ENCODE peak calls at places on chromosome 3, in ten cellular contexts. One of them, this sample, is unnamed.

GRCh38 chr3:162512488-162512887 is 1015.9 kb downstream of the OTOL1 start:
- DNase-seq in lung: no peak
- DNase-seq in cardiac muscle cell: peak; percentile 61
- DNase-seq in endothelial cell: no peak
- DNase-seq in hepatocyte: no peak
- DNase-seq in GM23338: no peak
- DNase-seq in lower leg skin: no peak
- DNase-seq in glutamatergic neuron: no peak
- DNase-seq in choroid plexus epithelial cell: no peak
- DNase-seq in bronchial epithelial cell: no peak
- DNase-seq in this sample: no peak

GRCh38 chr3:184651945-184652344 is 59.9 kb downstream of the MAGEF1 start:
- DNase-seq in choroid plexus epithelial cell: no peak
- DNase-seq in lung: no peak
- DNase-seq in glutamatergic neuron: no peak
- DNase-seq in GM23338: no peak
- DNase-seq in cardiac muscle cell: no peak
- DNase-seq in lower leg skin: no peak
- DNase-seq in hepatocyte: no peak
- DNase-seq in endothelial cell: no peak
- DNase-seq in bronchial epithelial cell: peak; percentile 97
- DNase-seq in this sample: no peak

GRCh38 chr3:175274056-175274455 is 414.9 kb downstream of the NAALADL2 start:
- DNase-seq in choroid plexus epithelial cell: no peak
- DNase-seq in bronchial epithelial cell: peak; percentile 77
- DNase-seq in GM23338: no peak
- DNase-seq in hepatocyte: no peak
- DNase-seq in endothelial cell: no peak
- DNase-seq in lower leg skin: no peak
- DNase-seq in glutamatergic neuron: peak; percentile 70
- DNase-seq in cardiac muscle cell: no peak
- DNase-seq in lung: no peak
- DNase-seq in this sample: no peak

GRCh38 chr3:41681479-41681878 is 280.4 kb downstream of the ULK4 start:
- DNase-seq in glutamatergic neuron: no peak
- DNase-seq in hepatocyte: peak; percentile 23
- DNase-seq in bronchial epithelial cell: peak; percentile 82
- DNase-seq in GM23338: peak; percentile 79
- DNase-seq in lung: peak; percentile 38
- DNase-seq in choroid plexus epithelial cell: peak; percentile 99
- DNase-seq in cardiac muscle cell: peak; percentile 34
- DNase-seq in lower leg skin: no peak
- DNase-seq in endothelial cell: no peak
- DNase-seq in this sample: no peak

GRCh38 chr3:47022540-47023161 is 43.2 kb downstream of the NBEAL2 start:
- DNase-seq in lower leg skin: no peak
- DNase-seq in cardiac muscle cell: peak; percentile 37
- DNase-seq in GM23338: no peak
- DNase-seq in hepatocyte: peak; percentile 55
- DNase-seq in choroid plexus epithelial cell: peak; percentile 47
- DNase-seq in bronchial epithelial cell: no peak
- DNase-seq in glutamatergic neuron: no peak
- DNase-seq in lung: no peak
- DNase-seq in endothelial cell: no peak
- DNase-seq in this sample: no peak

GRCh38 chr3:58607816-58608215 is 30.6 kb upstream of the FAM107A start:
- DNase-seq in endothelial cell: no peak
- DNase-seq in bronchial epithelial cell: no peak
- DNase-seq in lung: no peak
- DNase-seq in lower leg skin: no peak
- DNase-seq in GM23338: no peak
- DNase-seq in choroid plexus epithelial cell: no peak
- DNase-seq in cardiac muscle cell: no peak
- DNase-seq in hepatocyte: no peak
- DNase-seq in glutamatergic neuron: no peak
- DNase-seq in this sample: no peak

GRCh38 chr3:21734746-21735145 is 16.3 kb downstream of the ZNF385D start:
- DNase-seq in choroid plexus epithelial cell: no peak
- DNase-seq in endothelial cell: no peak
- DNase-seq in lower leg skin: no peak
- DNase-seq in GM23338: no peak
- DNase-seq in bronchial epithelial cell: peak; percentile 22
- DNase-seq in cardiac muscle cell: no peak
- DNase-seq in glutamatergic neuron: no peak
- DNase-seq in hepatocyte: no peak
- DNase-seq in lung: no peak
- DNase-seq in this sample: no peak

GRCh38 chr3:74592359-74592758 is 22.1 kb downstream of the CNTN3 start:
- DNase-seq in lung: no peak
- DNase-seq in glutamatergic neuron: no peak
- DNase-seq in lower leg skin: no peak
- DNase-seq in choroid plexus epithelial cell: peak; percentile 36
- DNase-seq in cardiac muscle cell: no peak
- DNase-seq in bronchial epithelial cell: no peak
- DNase-seq in GM23338: no peak
- DNase-seq in hepatocyte: no peak
- DNase-seq in endothelial cell: no peak
- DNase-seq in this sample: no peak

GRCh38 chr3:133455281-133455680 is 55.4 kb downstream of the BFSP2 start:
- DNase-seq in hepatocyte: no peak
- DNase-seq in cardiac muscle cell: no peak
- DNase-seq in GM23338: no peak
- DNase-seq in glutamatergic neuron: no peak
- DNase-seq in lung: no peak
- DNase-seq in choroid plexus epithelial cell: no peak
- DNase-seq in bronchial epithelial cell: no peak
- DNase-seq in endothelial cell: no peak
- DNase-seq in lower leg skin: no peak
- DNase-seq in this sample: no peak

GRCh38 chr3:172305552-172305951 is 142.7 kb downstream of the GHSR start:
- DNase-seq in cardiac muscle cell: no peak
- DNase-seq in choroid plexus epithelial cell: peak; percentile 87
- DNase-seq in bronchial epithelial cell: peak; percentile 94
- DNase-seq in hepatocyte: peak; percentile 74
- DNase-seq in lower leg skin: no peak
- DNase-seq in lung: no peak
- DNase-seq in GM23338: no peak
- DNase-seq in endothelial cell: no peak
- DNase-seq in glutamatergic neuron: no peak
- DNase-seq in this sample: no peak

GRCh38 chr3:195757827-195758226 is 37.0 kb downstream of the MUC20 start:
- DNase-seq in lung: no peak
- DNase-seq in GM23338: no peak
- DNase-seq in endothelial cell: no peak
- DNase-seq in bronchial epithelial cell: no peak
- DNase-seq in cardiac muscle cell: no peak
- DNase-seq in lower leg skin: no peak
- DNase-seq in choroid plexus epithelial cell: no peak
- DNase-seq in hepatocyte: no peak
- DNase-seq in glutamatergic neuron: no peak
- DNase-seq in this sample: no peak

GRCh38 chr3:33047842-33048834 is 48.8 kb downstream of the GLB1 start:
- DNase-seq in lung: no peak
- DNase-seq in hepatocyte: no peak
- DNase-seq in GM23338: no peak
- DNase-seq in cardiac muscle cell: no peak
- DNase-seq in endothelial cell: no peak
- DNase-seq in glutamatergic neuron: no peak
- DNase-seq in bronchial epithelial cell: peak; percentile 56
- DNase-seq in lower leg skin: no peak
- DNase-seq in choroid plexus epithelial cell: no peak
- DNase-seq in this sample: no peak

GRCh38 chr3:49539659-49540560 is 14.4 kb upstream of the BSN start:
- DNase-seq in cardiac muscle cell: peak; percentile 99
- DNase-seq in choroid plexus epithelial cell: peak; percentile 96
- DNase-seq in lower leg skin: peak; percentile 98
- DNase-seq in endothelial cell: peak; percentile 98
- DNase-seq in lung: peak; percentile 94
- DNase-seq in bronchial epithelial cell: peak; percentile 75
- DNase-seq in glutamatergic neuron: peak; percentile 95
- DNase-seq in hepatocyte: peak; percentile 99
- DNase-seq in GM23338: peak; percentile 96
- DNase-seq in this sample: peak; percentile 98

GRCh38 chr3:45178131-45179023 is 32.2 kb upstream of the CDCP1 start:
- DNase-seq in hepatocyte: no peak
- DNase-seq in lower leg skin: peak; percentile 81
- DNase-seq in cardiac muscle cell: no peak
- DNase-seq in bronchial epithelial cell: peak; percentile 72
- DNase-seq in choroid plexus epithelial cell: peak; percentile 81
- DNase-seq in GM23338: no peak
- DNase-seq in endothelial cell: no peak
- DNase-seq in glutamatergic neuron: no peak
- DNase-seq in lung: no peak
- DNase-seq in this sample: peak; percentile 14

GRCh38 chr3:181358555-181358954 is 353.2 kb upstream of the SOX2 start:
- DNase-seq in cardiac muscle cell: no peak
- DNase-seq in hepatocyte: no peak
- DNase-seq in endothelial cell: no peak
- DNase-seq in glutamatergic neuron: no peak
- DNase-seq in choroid plexus epithelial cell: no peak
- DNase-seq in lung: no peak
- DNase-seq in bronchial epithelial cell: no peak
- DNase-seq in lower leg skin: no peak
- DNase-seq in GM23338: no peak
- DNase-seq in this sample: no peak

GRCh38 chr3:156760333-156760732 is 65.8 kb upstream of the LEKR1 start:
- DNase-seq in hepatocyte: no peak
- DNase-seq in bronchial epithelial cell: peak; percentile 98
- DNase-seq in GM23338: no peak
- DNase-seq in choroid plexus epithelial cell: no peak
- DNase-seq in glutamatergic neuron: no peak
- DNase-seq in lower leg skin: no peak
- DNase-seq in lung: no peak
- DNase-seq in endothelial cell: no peak
- DNase-seq in cardiac muscle cell: peak; percentile 24
- DNase-seq in this sample: no peak

GRCh38 chr3:58564456-58565160 is 12.6 kb downstream of the FAM107A start:
- DNase-seq in hepatocyte: peak; percentile 40
- DNase-seq in glutamatergic neuron: no peak
- DNase-seq in endothelial cell: no peak
- DNase-seq in lower leg skin: peak; percentile 74
- DNase-seq in bronchial epithelial cell: peak; percentile 73
- DNase-seq in cardiac muscle cell: no peak
- DNase-seq in GM23338: no peak
- DNase-seq in lung: no peak
- DNase-seq in choroid plexus epithelial cell: peak; percentile 58
- DNase-seq in this sample: no peak

GRCh38 chr3:184354121-184354728 is 7.2 kb downstream of the CLCN2 start:
- DNase-seq in glutamatergic neuron: peak; percentile 69
- DNase-seq in bronchial epithelial cell: no peak
- DNase-seq in choroid plexus epithelial cell: no peak
- DNase-seq in hepatocyte: peak; percentile 66
- DNase-seq in GM23338: peak; percentile 73
- DNase-seq in lung: no peak
- DNase-seq in endothelial cell: peak; percentile 74
- DNase-seq in lower leg skin: peak; percentile 89
- DNase-seq in cardiac muscle cell: peak; percentile 61
- DNase-seq in this sample: peak; percentile 82

DNA sequence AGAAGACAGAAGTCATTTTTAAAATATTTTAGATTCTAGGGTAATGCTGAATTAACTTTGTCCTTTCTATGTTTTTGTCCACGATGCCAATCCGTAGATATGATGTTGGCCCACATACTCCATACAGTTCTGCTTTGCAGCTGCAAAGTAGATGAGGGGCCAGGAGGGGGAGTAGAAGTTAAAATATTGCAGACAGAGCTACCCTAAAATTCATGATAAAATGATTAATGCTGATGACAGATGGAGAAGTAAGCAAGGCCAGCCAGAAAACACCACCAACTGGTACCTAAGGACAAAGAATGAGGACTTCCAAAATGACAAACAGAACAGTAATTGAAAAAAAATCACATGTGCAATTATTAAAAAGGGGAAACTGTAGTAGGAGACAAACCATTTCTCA is 756.6 kb upstream of the ARPP21 start:
- DNase-seq in glutamatergic neuron: no peak
- DNase-seq in GM23338: peak; percentile 27
- DNase-seq in hepatocyte: no peak
- DNase-seq in cardiac muscle cell: peak; percentile 38
- DNase-seq in lung: no peak
- DNase-seq in bronchial epithelial cell: peak; percentile 6
- DNase-seq in endothelial cell: peak; percentile 17
- DNase-seq in lower leg skin: no peak
- DNase-seq in choroid plexus epithelial cell: peak; percentile 43
- DNase-seq in this sample: no peak
- TF ChIP-seq CTCF in glutamatergic neuron: peak; percentile 53
- TF ChIP-seq CTCF in GM23338: peak; percentile 56
- TF ChIP-seq CTCF in hepatocyte: peak; percentile 14
- TF ChIP-seq CTCF in cardiac muscle cell: peak; percentile 53
- TF ChIP-seq CTCF in lung: no peak
- TF ChIP-seq CTCF in bronchial epithelial cell: no peak
- TF ChIP-seq CTCF in endothelial cell: peak; percentile 35
- TF ChIP-seq CTCF in lower leg skin: no peak
- TF ChIP-seq CTCF in choroid plexus epithelial cell: peak; percentile 54
- TF ChIP-seq CTCF in this sample: no peak

DNA sequence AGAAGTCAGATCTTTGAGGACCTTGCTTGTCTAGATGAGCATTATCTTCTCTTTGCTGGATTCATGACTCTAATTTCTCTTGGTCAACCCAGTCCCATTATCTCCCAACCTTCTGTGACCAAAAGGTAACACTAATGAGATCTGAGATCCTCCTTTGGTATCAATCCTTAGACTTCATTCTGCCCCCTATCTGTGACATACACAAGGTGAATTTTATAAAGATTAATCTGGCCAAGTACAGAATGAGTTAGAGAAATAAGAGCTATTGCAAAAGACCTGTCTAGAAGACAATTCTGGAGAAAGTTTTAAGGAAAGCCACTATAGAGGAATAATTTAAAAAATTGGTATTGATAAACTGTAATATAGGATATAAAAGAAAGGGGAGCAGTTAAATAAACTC is 113.8 kb upstream of the KCNMB2 start:
- DNase-seq in GM23338: no peak
- DNase-seq in bronchial epithelial cell: no peak
- DNase-seq in lower leg skin: no peak
- DNase-seq in glutamatergic neuron: no peak
- DNase-seq in cardiac muscle cell: no peak
- DNase-seq in lung: no peak
- DNase-seq in hepatocyte: no peak
- DNase-seq in choroid plexus epithelial cell: no peak
- DNase-seq in endothelial cell: no peak
- DNase-seq in this sample: no peak
- TF ChIP-seq CTCF in GM23338: no peak
- TF ChIP-seq CTCF in bronchial epithelial cell: no peak
- TF ChIP-seq CTCF in lower leg skin: no peak
- TF ChIP-seq CTCF in glutamatergic neuron: no peak
- TF ChIP-seq CTCF in cardiac muscle cell: no peak
- TF ChIP-seq CTCF in lung: no peak
- TF ChIP-seq CTCF in hepatocyte: no peak
- TF ChIP-seq CTCF in choroid plexus epithelial cell: no peak
- TF ChIP-seq CTCF in endothelial cell: peak; percentile 36
- TF ChIP-seq CTCF in this sample: no peak

GRCh38 chr3:122415762-122416654 is at the start of gene WDR5B:
- DNase-seq in choroid plexus epithelial cell: peak; percentile 98
- DNase-seq in GM23338: peak; percentile 99
- DNase-seq in hepatocyte: peak; percentile 99
- DNase-seq in lower leg skin: peak; percentile 100
- DNase-seq in endothelial cell: peak; percentile 97
- DNase-seq in lung: peak; percentile 97
- DNase-seq in cardiac muscle cell: peak; percentile 97
- DNase-seq in bronchial epithelial cell: peak; percentile 94
- DNase-seq in glutamatergic neuron: peak; percentile 99
- DNase-seq in this sample: peak; percentile 98
- TF ChIP-seq CTCF in choroid plexus epithelial cell: peak; percentile 12
- TF ChIP-seq CTCF in GM23338: no peak
- TF ChIP-seq CTCF in hepatocyte: no peak
- TF ChIP-seq CTCF in lower leg skin: no peak
- TF ChIP-seq CTCF in endothelial cell: no peak
- TF ChIP-seq CTCF in lung: no peak
- TF ChIP-seq CTCF in cardiac muscle cell: peak; percentile 3
- TF ChIP-seq CTCF in bronchial epithelial cell: no peak
- TF ChIP-seq CTCF in glutamatergic neuron: no peak
- TF ChIP-seq CTCF in this sample: no peak

GRCh38 chr3:126582286-126582685 is 23.6 kb upstream of the C3orf22 start:
- DNase-seq in cardiac muscle cell: no peak
- DNase-seq in lung: no peak
- DNase-seq in lower leg skin: no peak
- DNase-seq in GM23338: no peak
- DNase-seq in choroid plexus epithelial cell: no peak
- DNase-seq in endothelial cell: no peak
- DNase-seq in glutamatergic neuron: no peak
- DNase-seq in bronchial epithelial cell: no peak
- DNase-seq in hepatocyte: no peak
- DNase-seq in this sample: no peak
- TF ChIP-seq CTCF in cardiac muscle cell: no peak
- TF ChIP-seq CTCF in lung: no peak
- TF ChIP-seq CTCF in lower leg skin: no peak
- TF ChIP-seq CTCF in GM23338: no peak
- TF ChIP-seq CTCF in choroid plexus epithelial cell: no peak
- TF ChIP-seq CTCF in endothelial cell: no peak
- TF ChIP-seq CTCF in glutamatergic neuron: no peak
- TF ChIP-seq CTCF in bronchial epithelial cell: no peak
- TF ChIP-seq CTCF in hepatocyte: no peak
- TF ChIP-seq CTCF in this sample: no peak

This sample was measured in nephron progenitor cell.